ENCODE peak calls at places on chromosome 18, in ten cellular contexts. G, H, A, C, B, M, F, R, V and Z are unnamed samples.

GRCh38 chr18:59848002-59848401 is 51.8 kb upstream of the PMAIP1 start:
- DNase-seq in G (no peak), H (no peak), A (no peak), C (no peak), B (no peak), M (no peak), F (no peak), R (peak), V (no peak), Z (no peak)

GRCh38 chr18:9782073-9782857 is 74.2 kb downstream of the RAB31 start:
- DNase-seq in G (no peak), H (no peak), A (peak), C (peak), B (peak), M (no peak), F (no peak), R (no peak), V (peak), Z (no peak)

GRCh38 chr18:36099311-36099710 is 29.8 kb downstream of the SLC39A6 start:
- DNase-seq in G (no peak), H (no peak), A (no peak), C (no peak), B (no peak), M (no peak), F (no peak), R (no peak), V (no peak), Z (no peak)

GRCh38 chr18:43080671-43081070 is 34.8 kb downstream of the RIT2 start:
- DNase-seq in G (no peak), H (no peak), A (no peak), C (no peak), B (no peak), M (no peak), F (no peak), R (no peak), V (no peak), Z (no peak)

GRCh38 chr18:41529093-41529492 is 425.9 kb upstream of the PIK3C3 start:
- DNase-seq in G (no peak), H (no peak), A (no peak), C (no peak), B (no peak), M (no peak), F (no peak), R (no peak), V (no peak), Z (no peak)

GRCh38 chr18:33231474-33232317 is 208.8 kb downstream of the CCDC178 start:
- DNase-seq in G (peak), H (no peak), A (peak), C (peak), B (peak), M (peak), F (peak), R (peak), V (peak), Z (peak)

GRCh38 chr18:39057423-39058057 is 1491.9 kb upstream of the CELF4 start:
- DNase-seq in G (no peak), H (no peak), A (no peak), C (peak), B (no peak), M (no peak), F (no peak), R (no peak), V (peak), Z (no peak)

GRCh38 chr18:5546660-5547059 is 2.9 kb upstream of the EPB41L3 start:
- DNase-seq in G (no peak), H (no peak), A (no peak), C (peak), B (no peak), M (no peak), F (peak), R (peak), V (peak), Z (no peak)

GRCh38 chr18:48797841-48798255 is 152.9 kb downstream of the SMAD7 start:
- DNase-seq in G (peak), H (peak), A (peak), C (no peak), B (no peak), M (peak), F (no peak), R (no peak), V (no peak), Z (no peak)
- TF ChIP-seq CTCF in G (no peak), H (no peak), A (no peak), C (no peak), B (no peak), M (no peak), F (no peak), R (no peak), V (no peak), Z (no peak)

GRCh38 chr18:54086046-54086802 is 138.2 kb downstream of the MBD2 start:
- DNase-seq in G (no peak), H (no peak), A (no peak), C (no peak), B (no peak), M (no peak), F (no peak), R (peak), V (no peak), Z (no peak)
- TF ChIP-seq CTCF in G (no peak), H (no peak), A (no peak), C (no peak), B (no peak), M (no peak), F (no peak), R (no peak), V (no peak), Z (no peak)

GRCh38 chr18:34771958-34772357 is 61.9 kb downstream of the DTNA start:
- DNase-seq in G (no peak), H (no peak), A (no peak), C (peak), B (no peak), M (no peak), F (no peak), R (no peak), V (peak), Z (no peak)
- TF ChIP-seq CTCF in G (no peak), H (no peak), A (no peak), C (no peak), B (no peak), M (no peak), F (no peak), R (no peak), V (no peak), Z (no peak)

GRCh38 chr18:4510160-4510559 is 55.1 kb upstream of the DLGAP1 start:
- DNase-seq in G (no peak), H (no peak), A (no peak), C (no peak), B (no peak), M (no peak), F (no peak), R (no peak), V (no peak), Z (no peak)
- TF ChIP-seq CTCF in G (no peak), H (no peak), A (no peak), C (no peak), B (no peak), M (no peak), F (no peak), R (no peak), V (no peak), Z (no peak)

DNA sequence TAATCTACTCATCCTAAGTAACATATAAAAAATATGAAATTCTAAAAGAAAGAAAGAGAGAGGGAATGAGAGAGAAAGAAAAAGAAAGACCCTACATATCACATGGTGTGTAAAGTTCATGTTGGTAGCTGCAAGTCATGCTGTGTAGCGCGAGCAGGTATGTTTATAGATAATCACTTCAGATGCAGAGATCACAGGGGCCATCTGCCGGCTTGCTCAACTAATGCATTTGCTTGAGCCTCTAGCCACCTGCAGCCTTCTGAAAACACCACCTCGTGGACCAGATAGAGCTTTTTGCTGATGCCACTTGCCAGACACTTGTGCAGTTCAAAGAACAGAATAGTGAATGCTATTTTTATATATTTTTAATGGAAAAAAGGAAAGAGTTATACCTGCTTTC is 37.6 kb downstream of the CDH7 start:
- DNase-seq in G (no peak), H (no peak), A (no peak), C (no peak), B (no peak), M (no peak), F (no peak), R (no peak), V (no peak), Z (no peak)
- TF ChIP-seq CTCF in G (no peak), H (no peak), A (no peak), C (no peak), B (peak), M (no peak), F (no peak), R (no peak), V (no peak), Z (no peak)

GRCh38 chr18:48024009-48024512 is 93.6 kb upstream of the SMAD2 start:
- DNase-seq in G (no peak), H (peak), A (no peak), C (no peak), B (no peak), M (no peak), F (no peak), R (no peak), V (no peak), Z (no peak)
- TF ChIP-seq CTCF in G (no peak), H (peak), A (no peak), C (no peak), B (no peak), M (no peak), F (no peak), R (no peak), V (no peak), Z (no peak)

GRCh38 chr18:22558945-22559385 is 141.2 kb upstream of the CTAGE1 start:
- DNase-seq in G (no peak), H (no peak), A (peak), C (peak), B (peak), M (peak), F (peak), R (no peak), V (peak), Z (no peak)
- TF ChIP-seq CTCF in G (no peak), H (no peak), A (no peak), C (no peak), B (no peak), M (no peak), F (no peak), R (no peak), V (no peak), Z (no peak)

DNA sequence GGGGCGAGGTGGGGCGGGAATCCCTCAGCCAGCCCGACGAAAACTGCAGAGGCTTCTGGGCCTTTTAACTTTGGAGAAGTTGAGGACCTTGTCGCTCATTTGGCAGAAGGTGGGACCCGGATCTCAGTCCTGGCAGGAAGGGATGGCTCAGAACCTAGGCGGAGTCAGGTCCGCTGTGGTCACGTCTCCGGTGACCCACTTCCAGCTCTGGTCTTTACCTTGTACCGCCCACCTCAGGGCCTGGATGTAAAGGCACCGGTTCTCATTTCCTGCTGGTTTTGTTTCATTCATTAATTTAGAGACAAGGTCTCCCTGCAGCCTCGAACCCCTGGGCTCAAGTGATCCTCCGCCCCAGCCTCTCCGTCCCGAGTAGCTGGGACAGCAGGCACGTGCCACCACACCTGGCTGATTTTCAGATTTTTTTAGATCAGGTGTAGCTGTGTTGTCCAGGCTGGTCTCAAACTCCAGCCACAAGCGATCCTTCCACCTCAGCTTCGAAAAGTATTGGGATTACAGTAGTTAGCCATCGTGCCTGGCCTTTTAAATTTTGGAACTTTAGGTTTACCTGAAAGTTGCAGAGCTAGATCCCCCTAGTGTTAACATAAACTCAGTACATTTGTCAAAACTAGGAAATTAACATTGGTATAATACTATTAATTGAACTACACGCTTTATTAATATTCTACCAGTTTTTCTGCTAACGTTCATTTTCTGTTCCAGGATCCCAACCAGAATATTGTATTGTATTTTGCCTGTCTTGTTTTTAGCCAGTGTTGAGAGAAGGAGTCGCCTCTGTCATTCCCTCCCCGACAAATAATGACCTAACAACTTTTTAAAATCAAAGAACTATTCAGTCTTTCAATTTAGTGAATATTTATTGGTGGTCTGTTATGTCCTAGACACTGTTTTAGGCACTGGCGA is 867 bp downstream of the POLI start:
- DNase-seq in G (no peak), H (no peak), A (peak), C (peak), B (peak), M (no peak), F (peak), R (peak), V (peak), Z (no peak)
- TF ChIP-seq CTCF in G (peak), H (peak), A (peak), C (peak), B (peak), M (peak), F (peak), R (peak), V (peak), Z (no peak)